ENCODE peak calls at places on chromosomes 13 and 19, in five cellular contexts. One of them, this sample, is unnamed. For H3K9me3, the result is how much of the 10 kb centered on the place peaks cover.

GRCh38 chr19:43883864-43884263 is 51.2 kb downstream of the ZNF45 start:
- DNase-seq in left ventricle myocardium inferior: no peak
- DNase-seq in adrenal gland: no peak
- DNase-seq in stomach: no peak
- DNase-seq in CD8-positive, alpha-beta memory T cell: no peak
- DNase-seq in this sample: no peak

GRCh38 chr19:19552811-19553210 is 14.7 kb downstream of the CILP2 start:
- DNase-seq in CD8-positive, alpha-beta memory T cell: no peak
- DNase-seq in stomach: peak
- DNase-seq in adrenal gland: no peak
- DNase-seq in left ventricle myocardium inferior: no peak
- DNase-seq in this sample: peak

GRCh38 chr13:29935309-29935981 is 85.0 kb upstream of the UBL3 start:
- DNase-seq in left ventricle myocardium inferior: no peak
- DNase-seq in stomach: peak
- DNase-seq in CD8-positive, alpha-beta memory T cell: peak
- DNase-seq in adrenal gland: no peak
- DNase-seq in this sample: no peak

GRCh38 chr19:9724157-9724556 is 44.4 kb downstream of the ZNF846 start:
- DNase-seq in left ventricle myocardium inferior: no peak
- DNase-seq in adrenal gland: no peak
- DNase-seq in stomach: no peak
- DNase-seq in CD8-positive, alpha-beta memory T cell: no peak
- DNase-seq in this sample: no peak

GRCh38 chr13:54845351-54845965 is 1816.8 kb downstream of the OLFM4 start:
- DNase-seq in adrenal gland: no peak
- DNase-seq in stomach: no peak
- DNase-seq in CD8-positive, alpha-beta memory T cell: no peak
- DNase-seq in left ventricle myocardium inferior: no peak
- DNase-seq in this sample: no peak

GRCh38 chr13:32048816-32049215 is 17.2 kb downstream of the FRY start:
- DNase-seq in stomach: no peak
- DNase-seq in adrenal gland: no peak
- DNase-seq in left ventricle myocardium inferior: no peak
- DNase-seq in CD8-positive, alpha-beta memory T cell: no peak
- DNase-seq in this sample: no peak

GRCh38 chr19:29645911-29646310 is 19.4 kb upstream of the PLEKHF1 start:
- DNase-seq in left ventricle myocardium inferior: peak
- DNase-seq in CD8-positive, alpha-beta memory T cell: no peak
- DNase-seq in stomach: peak
- DNase-seq in adrenal gland: peak
- DNase-seq in this sample: no peak

GRCh38 chr13:26487781-26488180 is 69.7 kb upstream of the WASF3 start:
- DNase-seq in stomach: no peak
- DNase-seq in left ventricle myocardium inferior: no peak
- DNase-seq in CD8-positive, alpha-beta memory T cell: no peak
- DNase-seq in adrenal gland: no peak
- DNase-seq in this sample: no peak

GRCh38 chr19:41323023-41323422 is 13.1 kb downstream of the CCDC97 start:
- DNase-seq in stomach: no peak
- DNase-seq in CD8-positive, alpha-beta memory T cell: no peak
- DNase-seq in adrenal gland: peak
- DNase-seq in left ventricle myocardium inferior: peak
- DNase-seq in this sample: no peak

GRCh38 chr19:1232652-1233360 is 5.0 kb downstream of the CBARP start:
- DNase-seq in stomach: peak
- DNase-seq in CD8-positive, alpha-beta memory T cell: no peak
- DNase-seq in adrenal gland: peak
- DNase-seq in left ventricle myocardium inferior: no peak
- DNase-seq in this sample: no peak

GRCh38 chr19:23046743-23047142 is 43.8 kb upstream of the ZNF728 start:
- DNase-seq in left ventricle myocardium inferior: no peak
- DNase-seq in stomach: no peak
- DNase-seq in adrenal gland: no peak
- DNase-seq in CD8-positive, alpha-beta memory T cell: no peak
- DNase-seq in this sample: no peak
- H3K9me3 ChIP-seq in left ventricle myocardium inferior: under half
- H3K9me3 ChIP-seq in stomach: under half
- H3K9me3 ChIP-seq in adrenal gland: under half
- H3K9me3 ChIP-seq in CD8-positive, alpha-beta memory T cell: under half
- H3K9me3 ChIP-seq in this sample: under half

GRCh38 chr13:48072304-48072703 is 22.6 kb downstream of the MED4 start:
- DNase-seq in CD8-positive, alpha-beta memory T cell: no peak
- DNase-seq in stomach: no peak
- DNase-seq in adrenal gland: no peak
- DNase-seq in left ventricle myocardium inferior: no peak
- DNase-seq in this sample: no peak
- H3K9me3 ChIP-seq in CD8-positive, alpha-beta memory T cell: under half
- H3K9me3 ChIP-seq in stomach: under half
- H3K9me3 ChIP-seq in adrenal gland: under half
- H3K9me3 ChIP-seq in left ventricle myocardium inferior: under half
- H3K9me3 ChIP-seq in this sample: under half

GRCh38 chr19:57961785-57962184 is 12.5 kb downstream of the C19orf18 start:
- DNase-seq in CD8-positive, alpha-beta memory T cell: no peak
- DNase-seq in left ventricle myocardium inferior: no peak
- DNase-seq in stomach: no peak
- DNase-seq in adrenal gland: no peak
- DNase-seq in this sample: no peak
- H3K9me3 ChIP-seq in CD8-positive, alpha-beta memory T cell: under half
- H3K9me3 ChIP-seq in left ventricle myocardium inferior: half or more
- H3K9me3 ChIP-seq in stomach: half or more
- H3K9me3 ChIP-seq in adrenal gland: under half
- H3K9me3 ChIP-seq in this sample: under half

GRCh38 chr19:15850385-15850784 is 34.9 kb upstream of the OR10H1 start:
- DNase-seq in adrenal gland: no peak
- DNase-seq in CD8-positive, alpha-beta memory T cell: no peak
- DNase-seq in left ventricle myocardium inferior: no peak
- DNase-seq in stomach: no peak
- DNase-seq in this sample: no peak
- H3K9me3 ChIP-seq in adrenal gland: under half
- H3K9me3 ChIP-seq in CD8-positive, alpha-beta memory T cell: under half
- H3K9me3 ChIP-seq in left ventricle myocardium inferior: under half
- H3K9me3 ChIP-seq in stomach: under half
- H3K9me3 ChIP-seq in this sample: under half